ENCODE peak calls at places on chromosomes 16 and 17, in six cellular contexts. A is stomach, K is AG09309, E is mucosa of descending colon, X is sigmoid colon, T is GM06990. G is an unnamed sample.

GRCh38 chr16:83300326-83300725 is 507.5 kb upstream of the HSBP1 start:
- DNase-seq in X (no peak), K (no peak), E (no peak), T (no peak), A (no peak), G (no peak)

GRCh38 chr16:86952769-86953168 is 364.4 kb downstream of the C16orf95 start:
- DNase-seq in E (no peak), T (no peak), X (no peak), K (no peak), A (no peak), G (no peak)

GRCh38 chr17:43546317-43547188 is at the start of gene ETV4:
- DNase-seq in T (peak; percentile 93), A (peak; percentile 89), K (peak; percentile 55), E (peak; percentile 89), X (peak; percentile 93), G (peak; percentile 99)

GRCh38 chr17:70144260-70144846 is 25.0 kb upstream of the KCNJ2 start:
- DNase-seq in X (no peak), A (no peak), E (no peak), T (no peak), K (peak; percentile 14), G (no peak)

GRCh38 chr17:58302171-58302918 is 21.6 kb upstream of the MPO start:
- DNase-seq in K (no peak), E (no peak), X (peak; percentile 55), T (no peak), A (peak; percentile 16), G (peak; percentile 14)

GRCh38 chr16:81602792-81603191 is 158.2 kb downstream of the CMIP start:
- DNase-seq in X (no peak), T (no peak), E (no peak), A (no peak), K (no peak), G (no peak)

GRCh38 chr17:75754378-75755204 is 10.4 kb downstream of the GALK1 start:
- DNase-seq in E (no peak), K (no peak), T (no peak), X (no peak), A (no peak), G (no peak)

GRCh38 chr17:37220609-37220953 is 155.2 kb upstream of the C17orf78 start:
- DNase-seq in E (no peak), A (no peak), K (no peak), X (no peak), T (no peak), G (peak; percentile 24)

GRCh38 chr17:31581491-31581890 is 190.0 kb downstream of the RAB11FIP4 start:
- DNase-seq in A (peak; percentile 64), K (no peak), E (no peak), T (no peak), X (no peak), G (no peak)

GRCh38 chr17:57874434-57875108 is 24.7 kb upstream of the MRPS23 start:
- DNase-seq in K (peak; percentile 75), T (no peak), A (no peak), X (peak; percentile 89), E (peak; percentile 79), G (no peak)

GRCh38 chr16:89599451-89599858 is 14.0 kb upstream of the DPEP1 start:
- DNase-seq in X (no peak), T (no peak), A (no peak), E (no peak), K (no peak), G (peak; percentile 73)

GRCh38 chr17:77058016-77058415 is 82.8 kb upstream of the SEC14L1 start:
- DNase-seq in A (no peak), E (no peak), T (no peak), X (no peak), K (no peak), G (no peak)

GRCh38 chr17:76074390-76075363 is at the start of gene GALR2:
- DNase-seq in E (no peak), A (no peak), X (no peak), K (no peak), T (no peak), G (peak; percentile 36)

GRCh38 chr17:48037924-48038323 is 327 bp upstream of the COPZ2 start:
- DNase-seq in K (no peak), A (no peak), T (no peak), E (peak; percentile 44), X (no peak), G (no peak)

GRCh38 chr16:63883091-63883490 is 1238.8 kb downstream of the CDH11 start:
- DNase-seq in K (no peak), A (no peak), T (no peak), E (no peak), X (no peak), G (no peak)

GRCh38 chr17:41492351-41492750 is 2.6 kb upstream of the KRT36 start:
- DNase-seq in T (no peak), E (no peak), X (no peak), K (no peak), A (no peak), G (no peak)

GRCh38 chr17:38598536-38598935 is 7.2 kb downstream of the SRCIN1 start:
- DNase-seq in K (no peak), E (no peak), X (no peak), T (peak; percentile 54), A (peak; percentile 82), G (peak; percentile 64)

GRCh38 chr17:16304832-16305231 is 48.4 kb downstream of the CENPV start:
- DNase-seq in K (no peak), A (no peak), T (no peak), E (no peak), X (no peak), G (no peak)

DNA sequence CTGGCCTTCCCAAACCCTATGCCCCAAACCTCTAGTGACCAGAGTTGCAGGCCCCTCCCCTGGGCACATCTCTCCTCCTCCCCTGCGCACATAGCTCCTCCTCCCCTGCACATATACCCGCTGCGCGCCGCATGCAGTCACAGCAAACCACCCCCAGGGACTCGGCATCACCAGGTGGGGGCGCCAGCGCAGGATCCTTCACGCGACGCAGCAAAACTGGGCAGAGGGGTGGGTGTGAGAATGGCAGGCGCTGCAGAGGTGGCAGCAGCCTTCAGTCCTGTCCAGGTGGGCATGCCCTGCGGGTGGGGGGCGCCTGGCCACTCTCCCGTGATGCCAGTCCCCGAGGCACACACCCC is 5.6 kb downstream of the CORO6 start:
- DNase-seq in K (no peak), E (peak; percentile 93), T (peak; percentile 89), A (peak; percentile 83), X (peak; percentile 89), G (peak; percentile 91)
- TF ChIP-seq CTCF in K (peak; percentile 42), E (peak; percentile 62), T (peak; percentile 95), A (no peak), X (peak; percentile 49), G (peak; percentile 78)

DNA sequence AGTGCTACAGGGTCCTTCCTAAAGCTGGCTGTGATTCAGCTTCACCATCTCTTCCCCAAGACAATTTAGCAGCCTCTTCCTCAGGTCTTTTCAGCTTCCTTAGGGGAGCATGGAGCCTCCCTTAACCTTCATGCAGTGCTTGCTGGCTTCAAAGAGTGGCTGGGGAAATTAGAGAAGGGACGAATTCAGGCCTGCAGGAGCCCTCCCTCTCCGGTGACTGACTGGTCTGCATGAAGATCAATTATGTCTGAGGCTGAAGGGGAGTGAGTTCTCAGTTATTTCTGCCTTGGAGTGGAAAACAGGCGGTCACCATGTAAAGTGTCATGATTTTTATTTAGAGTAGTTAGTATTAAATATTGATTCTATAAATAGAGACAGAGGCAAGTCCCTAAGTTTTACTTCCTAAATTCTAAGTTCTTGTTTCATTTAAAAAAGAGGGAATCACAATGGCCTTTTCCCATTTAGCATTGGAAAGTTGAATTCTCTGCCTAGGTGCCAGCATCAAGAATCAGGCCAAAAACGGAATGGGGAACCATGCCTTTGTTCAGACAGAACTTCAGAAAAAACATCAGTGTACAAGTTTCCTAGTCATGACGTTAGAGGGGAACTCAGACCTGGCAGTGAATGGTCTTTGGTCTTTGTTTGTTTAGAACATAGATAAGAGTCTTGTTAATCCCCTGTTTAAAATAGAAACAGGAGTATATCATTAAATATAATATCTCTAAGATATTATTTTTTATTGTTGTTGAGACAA is 4.3 kb downstream of the GABARAPL2 start:
- DNase-seq in K (no peak), T (no peak), A (no peak), X (no peak), E (no peak), G (peak; percentile 47)
- TF ChIP-seq CTCF in K (no peak), T (no peak), A (no peak), X (no peak), E (no peak), G (no peak)

DNA sequence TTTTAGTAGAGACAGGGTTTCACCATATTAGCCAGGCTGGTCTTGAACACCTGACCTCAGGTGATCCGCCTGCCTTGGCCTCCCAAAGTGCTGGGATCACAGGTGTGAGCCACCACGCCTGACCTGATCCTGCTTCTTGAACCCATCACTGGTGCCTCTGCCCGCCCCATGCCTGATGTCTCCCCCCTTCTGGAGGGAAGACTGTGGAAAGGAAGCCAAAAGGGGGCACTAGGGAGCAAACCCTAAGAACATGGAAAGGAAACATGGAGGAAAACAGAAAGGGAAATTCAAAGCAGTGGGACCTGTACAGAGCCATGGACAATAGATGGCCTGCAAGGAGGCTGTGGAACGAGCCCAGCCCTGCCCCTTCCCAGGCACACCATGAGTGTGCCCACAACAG is 31.1 kb upstream of the FASN start:
- DNase-seq in A (no peak), X (no peak), T (no peak), K (no peak), E (no peak), G (no peak)
- TF ChIP-seq CTCF in A (no peak), X (no peak), T (peak; percentile 29), K (peak; percentile 16), E (no peak), G (no peak)

GRCh38 chr17:35559495-35559894 is 1.1 kb downstream of the SLFN14 start:
- DNase-seq in A (no peak), K (no peak), X (no peak), T (no peak), E (no peak), G (no peak)

GRCh38 chr17:35554668-35555067 is 6.0 kb downstream of the SLFN14 start:
- DNase-seq in T (no peak), X (no peak), E (no peak), K (no peak), A (no peak), G (no peak)

GRCh38 chr17:35553310-35553709 is 7.3 kb downstream of the SLFN14 start:
- DNase-seq in T (no peak), K (no peak), A (no peak), E (no peak), X (no peak), G (no peak)

GRCh38 chr17:35557353-35557752 is 3.3 kb downstream of the SLFN14 start:
- DNase-seq in E (no peak), T (no peak), K (no peak), A (no peak), X (no peak), G (no peak)

DNA sequence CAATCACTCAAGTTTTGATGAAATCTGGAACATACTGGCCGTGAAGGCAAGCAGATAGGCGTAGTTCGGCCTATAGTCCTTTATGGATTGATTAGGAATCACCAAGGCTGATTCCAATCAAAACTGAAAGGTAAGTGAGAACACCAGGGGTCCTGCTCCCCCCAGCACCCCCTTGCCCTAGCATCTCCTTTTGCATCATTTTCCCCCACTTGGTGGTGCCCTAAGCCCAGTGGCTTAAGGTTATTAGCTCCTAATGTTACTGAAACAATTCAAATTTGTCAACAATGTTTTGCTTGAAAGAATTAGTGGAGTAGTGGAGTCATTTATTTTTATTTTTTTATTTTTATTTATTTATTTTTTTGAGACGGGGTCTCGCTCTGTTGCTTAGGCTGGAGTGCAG is 4.9 kb downstream of the SLFN14 start:
- DNase-seq in A (no peak), K (no peak), E (no peak), T (no peak), X (no peak), G (no peak)
- TF ChIP-seq CTCF in A (no peak), K (peak; percentile 22), E (no peak), T (no peak), X (no peak), G (no peak)

GRCh38 chr17:45284176-45285140 is 22.6 kb upstream of the SPATA32 start:
- DNase-seq in K (no peak), E (no peak), X (peak; percentile 85), T (no peak), A (peak; percentile 68), G (no peak)
- TF ChIP-seq CTCF in K (peak; percentile 43), E (no peak), X (no peak), T (peak; percentile 52), A (no peak), G (peak; percentile 34)

GRCh38 chr16:10964891-10965326 is 20.5 kb downstream of the CLEC16A start:
- DNase-seq in A (no peak), K (no peak), X (no peak), T (peak; percentile 62), E (no peak), G (peak; percentile 61)
- TF ChIP-seq CTCF in A (no peak), K (no peak), X (no peak), T (no peak), E (no peak), G (no peak)

G was measured in GM13976.